ENCODE peak calls at places on chromosomes 7 and 10, in six cellular contexts. M is brain microvascular endothelial cell, X is thoracic aorta, P is OCI-LY7, H is foreskin keratinocyte, V is HCT116. R is an unnamed sample.

GRCh38 chr10:95330966-95331453 is 40.2 kb upstream of the PDLIM1 start:
- DNase-seq in H (no peak), M (no peak), V (no peak), X (no peak), P (no peak), R (no peak)

GRCh38 chr7:45893374-45893995 is 5.2 kb downstream of the IGFBP1 start:
- DNase-seq in M (no peak), X (no peak), V (no peak), P (no peak), H (no peak), R (no peak)

GRCh38 chr7:7323352-7323751 is 141.0 kb downstream of the C1GALT1 start:
- DNase-seq in H (no peak), M (no peak), X (no peak), P (no peak), V (no peak), R (no peak)

GRCh38 chr7:44678468-44679179 is 70.0 kb upstream of the ZMIZ2 start:
- DNase-seq in M (peak), H (peak), V (no peak), P (no peak), X (no peak), R (peak)

GRCh38 chr10:86367339-86367951 is 850 bp upstream of the GRID1 start:
- DNase-seq in X (no peak), H (no peak), V (no peak), P (no peak), M (no peak), R (no peak)

GRCh38 chr7:119959811-119960210 is 313.2 kb upstream of the KCND2 start:
- DNase-seq in H (peak), X (no peak), V (no peak), P (no peak), M (no peak), R (no peak)

GRCh38 chr10:122461367-122461728 is at the start of gene HTRA1:
- DNase-seq in V (no peak), M (no peak), P (no peak), H (no peak), X (no peak), R (no peak)

GRCh38 chr10:80530816-80531215 is 6.9 kb upstream of the SH2D4B start:
- DNase-seq in H (no peak), X (no peak), M (no peak), P (no peak), V (no peak), R (no peak)

GRCh38 chr7:116231543-116232401 is 21.4 kb downstream of the TES start:
- DNase-seq in M (no peak), V (no peak), P (no peak), H (no peak), X (no peak), R (no peak)

GRCh38 chr10:31687545-31688482 is 240.8 kb downstream of the ARHGAP12 start:
- DNase-seq in V (no peak), H (no peak), P (no peak), M (no peak), X (no peak), R (no peak)

GRCh38 chr10:14674376-14675050 is 100.2 kb downstream of the FAM107B start:
- DNase-seq in H (no peak), V (no peak), X (no peak), M (no peak), P (no peak), R (no peak)

GRCh38 chr7:131600578-131600977 is 44.1 kb upstream of the PODXL start:
- DNase-seq in X (no peak), V (no peak), P (no peak), M (peak), H (no peak), R (no peak)

GRCh38 chr10:32229170-32229569 is 117.8 kb downstream of the EPC1 start:
- DNase-seq in P (no peak), H (no peak), M (no peak), X (no peak), V (no peak), R (no peak)

GRCh38 chr7:156059374-156059773 is 247.1 kb upstream of the SHH start:
- DNase-seq in M (no peak), V (no peak), X (no peak), P (no peak), H (no peak), R (no peak)
- TF ChIP-seq CTCF in M (no peak), V (no peak), X (no peak), P (no peak), H (no peak), R (no peak)

DNA sequence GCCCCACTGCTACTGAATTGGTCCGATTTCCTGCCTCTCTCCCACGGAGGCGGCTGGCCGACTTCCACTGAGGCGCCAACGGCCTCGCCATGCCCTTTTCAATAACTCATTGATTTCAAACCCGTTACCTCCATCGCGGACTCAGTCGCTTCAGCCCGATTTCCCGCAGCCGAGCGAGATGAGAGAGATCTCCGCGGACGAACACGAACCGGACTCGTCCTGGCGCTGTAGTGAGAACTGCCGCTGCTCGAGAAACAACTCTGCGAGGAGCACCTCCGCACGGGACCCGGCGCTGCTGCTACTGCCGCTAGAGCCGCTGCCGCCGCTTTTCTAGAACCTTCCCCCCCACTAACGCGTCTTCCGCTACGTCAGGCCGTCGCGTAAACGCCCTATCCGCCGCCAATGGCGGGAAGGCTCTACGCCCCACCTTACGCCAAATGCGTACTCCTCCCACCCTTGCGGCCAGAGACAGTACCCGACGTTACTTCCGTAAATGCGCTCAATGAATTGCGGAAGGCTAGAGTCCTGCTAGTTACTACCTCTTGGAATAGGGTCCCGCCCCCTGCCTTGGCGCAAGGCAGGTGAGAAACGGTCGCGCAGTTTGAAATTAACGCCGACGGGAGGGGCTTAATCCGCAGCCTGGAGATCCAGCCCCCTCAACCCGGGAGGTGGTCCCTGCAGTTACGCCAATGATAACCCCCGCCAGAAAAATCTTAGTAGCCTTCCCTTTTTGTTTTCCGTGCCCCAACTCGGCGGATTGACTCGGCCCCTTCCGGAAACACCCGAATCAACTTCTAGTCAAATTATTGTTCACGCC is at the start of gene HNRNPA2B1:
- DNase-seq in X (peak), H (peak), M (peak), V (peak), P (peak), R (peak)
- TF ChIP-seq CTCF in X (no peak), H (peak), M (peak), V (no peak), P (no peak), R (no peak)

GRCh38 chr7:142866361-142867096 is 11.7 kb downstream of the EPHB6 start:
- DNase-seq in H (no peak), V (no peak), X (no peak), P (peak), M (no peak), R (no peak)
- TF ChIP-seq CTCF in H (peak), V (peak), X (peak), P (peak), M (peak), R (peak)

GRCh38 chr10:50614444-50615137 is 9.2 kb downstream of the SGMS1 start:
- DNase-seq in V (peak), X (no peak), P (peak), M (no peak), H (no peak), R (no peak)
- TF ChIP-seq CTCF in V (peak), X (no peak), P (peak), M (peak), H (peak), R (no peak)

DNA sequence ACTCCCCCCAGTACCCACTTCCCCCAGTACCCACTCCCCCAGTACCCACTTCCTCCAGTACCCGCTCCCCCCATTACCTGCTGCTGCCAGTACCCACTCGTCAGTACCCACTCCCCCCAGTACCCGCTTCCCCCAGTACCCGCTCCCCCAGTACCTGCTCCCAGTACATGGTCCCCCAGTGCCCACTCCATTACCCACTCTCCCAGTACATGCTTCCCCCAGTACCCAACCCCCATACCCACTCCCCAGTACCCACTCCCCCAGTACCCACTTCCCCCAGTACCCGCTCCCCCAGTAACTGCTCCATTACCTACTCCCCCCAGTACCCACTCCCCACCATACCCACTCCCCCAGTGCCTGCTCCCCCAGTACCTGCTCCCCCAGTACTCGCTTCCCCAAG is 550.6 kb downstream of the DNAJB6 start:
- DNase-seq in M (no peak), P (no peak), X (no peak), V (no peak), H (no peak), R (no peak)
- TF ChIP-seq CTCF in M (no peak), P (no peak), X (no peak), V (no peak), H (no peak), R (no peak)

GRCh38 chr7:67788689-67789088 is 792.1 kb downstream of the TYW1 start:
- DNase-seq in H (no peak), V (no peak), P (no peak), X (no peak), M (no peak), R (no peak)
- TF ChIP-seq CTCF in H (peak), V (no peak), P (peak), X (no peak), M (peak), R (no peak)

GRCh38 chr7:143383642-143383957 is 2.5 kb downstream of the ZYX start:
- DNase-seq in X (no peak), P (no peak), H (no peak), V (no peak), M (no peak), R (no peak)

GRCh38 chr7:143384148-143384547 is 3.0 kb downstream of the ZYX start:
- DNase-seq in V (no peak), M (peak), X (no peak), H (no peak), P (no peak), R (no peak)

GRCh38 chr7:143382791-143383641 is 1.9 kb downstream of the ZYX start:
- DNase-seq in H (no peak), V (no peak), M (no peak), X (no peak), P (no peak), R (no peak)

GRCh38 chr7:143385891-143386781 is 5.0 kb downstream of the ZYX start:
- DNase-seq in M (peak), X (no peak), H (no peak), P (no peak), V (no peak), R (no peak)

DNA sequence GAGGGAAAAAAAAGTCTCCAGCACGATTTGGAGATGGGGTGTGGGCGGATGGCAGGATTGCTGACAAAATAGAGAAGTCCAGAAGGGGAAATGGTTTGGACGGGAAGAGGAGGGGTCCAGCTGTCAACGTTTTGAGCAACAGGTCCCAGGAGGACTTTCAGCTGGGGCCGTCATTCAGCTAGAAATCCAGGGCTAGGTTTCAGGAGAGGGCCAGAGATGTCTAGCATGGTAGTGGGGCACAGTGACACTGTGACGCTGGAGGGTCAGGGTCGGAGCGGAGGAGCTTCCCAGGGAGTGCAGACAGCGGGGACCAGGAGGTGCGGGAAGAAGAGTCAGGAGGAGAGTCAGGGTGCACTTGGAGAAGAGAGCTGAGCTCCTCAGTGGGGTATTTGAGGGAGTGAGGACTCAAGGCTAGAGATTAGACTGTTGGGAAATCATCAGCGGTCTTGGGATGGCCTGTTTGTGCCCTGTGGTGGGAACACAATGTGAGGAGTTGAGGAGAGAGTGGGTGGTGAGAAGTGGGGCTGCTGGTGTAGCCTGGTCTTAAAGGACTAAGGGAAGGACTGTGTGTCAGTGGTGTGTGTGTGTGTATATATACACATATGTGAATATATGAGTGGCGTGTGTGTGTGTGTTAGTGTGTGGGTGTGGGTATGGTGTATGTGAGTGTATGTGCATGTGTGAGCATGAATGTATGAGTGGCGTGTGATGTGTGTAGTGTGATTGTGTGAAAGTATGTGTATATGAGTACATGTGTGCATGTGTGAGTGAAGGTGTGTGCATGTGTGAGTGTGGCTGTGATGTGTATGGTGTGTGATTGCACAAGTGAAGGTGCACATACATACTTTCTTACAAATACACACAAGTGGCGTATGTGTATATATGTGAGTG is 3.8 kb downstream of the ZYX start:
- DNase-seq in X (no peak), H (no peak), V (no peak), M (no peak), P (no peak), R (no peak)
- TF ChIP-seq CTCF in X (no peak), H (no peak), V (no peak), M (no peak), P (no peak), R (no peak)